ENCODE peak calls at places on chromosome 16, in five cellular contexts. One of them, this sample, is unnamed.

GRCh38 chr16:89602273-89602951 is 11.0 kb upstream of the DPEP1 start:
- DNase-seq in prostate gland: no peak
- DNase-seq in CD4-positive, alpha-beta memory T cell: peak; percentile 40
- DNase-seq in AG04450: peak; percentile 72
- DNase-seq in fibroblast of lung: peak; percentile 91
- DNase-seq in this sample: no peak

GRCh38 chr16:10339777-10340752 is 45.8 kb upstream of the ATF7IP2 start:
- DNase-seq in prostate gland: no peak
- DNase-seq in AG04450: no peak
- DNase-seq in fibroblast of lung: no peak
- DNase-seq in CD4-positive, alpha-beta memory T cell: no peak
- DNase-seq in this sample: no peak

GRCh38 chr16:55571191-55571897 is 4.9 kb downstream of the CAPNS2 start:
- DNase-seq in AG04450: no peak
- DNase-seq in CD4-positive, alpha-beta memory T cell: no peak
- DNase-seq in prostate gland: no peak
- DNase-seq in fibroblast of lung: no peak
- DNase-seq in this sample: no peak

GRCh38 chr16:58026705-58027340 is 1.3 kb downstream of the MMP15 start:
- DNase-seq in AG04450: no peak
- DNase-seq in prostate gland: no peak
- DNase-seq in CD4-positive, alpha-beta memory T cell: no peak
- DNase-seq in fibroblast of lung: no peak
- DNase-seq in this sample: no peak

GRCh38 chr16:1944612-1945199 is 1.7 kb upstream of the MSRB1 start:
- DNase-seq in prostate gland: no peak
- DNase-seq in fibroblast of lung: no peak
- DNase-seq in AG04450: no peak
- DNase-seq in CD4-positive, alpha-beta memory T cell: no peak
- DNase-seq in this sample: no peak

GRCh38 chr16:85902366-85903155 is 3.6 kb downstream of the IRF8 start:
- DNase-seq in AG04450: no peak
- DNase-seq in CD4-positive, alpha-beta memory T cell: peak; percentile 42
- DNase-seq in fibroblast of lung: no peak
- DNase-seq in prostate gland: no peak
- DNase-seq in this sample: no peak

GRCh38 chr16:66416136-66416535 is 11.0 kb upstream of the BEAN1 start:
- DNase-seq in prostate gland: no peak
- DNase-seq in CD4-positive, alpha-beta memory T cell: no peak
- DNase-seq in AG04450: no peak
- DNase-seq in fibroblast of lung: no peak
- DNase-seq in this sample: no peak

GRCh38 chr16:19102187-19102872 is 11.4 kb upstream of the ITPRIPL2 start:
- DNase-seq in CD4-positive, alpha-beta memory T cell: no peak
- DNase-seq in prostate gland: no peak
- DNase-seq in AG04450: no peak
- DNase-seq in fibroblast of lung: no peak
- DNase-seq in this sample: no peak

GRCh38 chr16:63289834-63290460 is 1253.7 kb upstream of the CDH8 start:
- DNase-seq in AG04450: no peak
- DNase-seq in prostate gland: no peak
- DNase-seq in CD4-positive, alpha-beta memory T cell: no peak
- DNase-seq in fibroblast of lung: peak; percentile 1
- DNase-seq in this sample: no peak

GRCh38 chr16:66516172-66516807 is 33.6 kb downstream of the TK2 start:
- DNase-seq in CD4-positive, alpha-beta memory T cell: no peak
- DNase-seq in AG04450: no peak
- DNase-seq in prostate gland: no peak
- DNase-seq in fibroblast of lung: peak; percentile 11
- DNase-seq in this sample: no peak

GRCh38 chr16:15052747-15053476 is 3.0 kb downstream of the NTAN1 start:
- DNase-seq in prostate gland: no peak
- DNase-seq in AG04450: no peak
- DNase-seq in fibroblast of lung: no peak
- DNase-seq in CD4-positive, alpha-beta memory T cell: no peak
- DNase-seq in this sample: no peak

GRCh38 chr16:49492896-49493620 is 119.5 kb downstream of the C16orf78 start:
- DNase-seq in CD4-positive, alpha-beta memory T cell: no peak
- DNase-seq in fibroblast of lung: no peak
- DNase-seq in prostate gland: no peak
- DNase-seq in AG04450: no peak
- DNase-seq in this sample: no peak

GRCh38 chr16:2771496-2772402 is 5.3 kb downstream of the ELOB start:
- DNase-seq in fibroblast of lung: no peak
- DNase-seq in AG04450: no peak
- DNase-seq in prostate gland: no peak
- DNase-seq in CD4-positive, alpha-beta memory T cell: no peak
- DNase-seq in this sample: no peak

GRCh38 chr16:84360170-84360569 is 8.2 kb upstream of the ATP2C2 start:
- DNase-seq in AG04450: no peak
- DNase-seq in fibroblast of lung: peak; percentile 60
- DNase-seq in prostate gland: no peak
- DNase-seq in CD4-positive, alpha-beta memory T cell: peak; percentile 33
- DNase-seq in this sample: no peak

GRCh38 chr16:29023279-29024278 is 38.7 kb downstream of the LAT start:
- DNase-seq in prostate gland: no peak
- DNase-seq in fibroblast of lung: peak; percentile 10
- DNase-seq in AG04450: no peak
- DNase-seq in CD4-positive, alpha-beta memory T cell: no peak
- DNase-seq in this sample: no peak

GRCh38 chr16:66650707-66651473 is 45.7 kb downstream of the CMTM4 start:
- DNase-seq in fibroblast of lung: peak; percentile 77
- DNase-seq in AG04450: peak; percentile 55
- DNase-seq in CD4-positive, alpha-beta memory T cell: peak; percentile 75
- DNase-seq in prostate gland: peak; percentile 76
- DNase-seq in this sample: peak; percentile 58

GRCh38 chr16:66152841-66153525 is 213.5 kb upstream of the CDH5 start:
- DNase-seq in fibroblast of lung: peak; percentile 93
- DNase-seq in CD4-positive, alpha-beta memory T cell: no peak
- DNase-seq in prostate gland: no peak
- DNase-seq in AG04450: peak; percentile 87
- DNase-seq in this sample: no peak

GRCh38 chr16:85984947-85985451 is 86.0 kb downstream of the IRF8 start:
- DNase-seq in AG04450: no peak
- DNase-seq in fibroblast of lung: no peak
- DNase-seq in CD4-positive, alpha-beta memory T cell: no peak
- DNase-seq in prostate gland: no peak
- DNase-seq in this sample: no peak

GRCh38 chr16:27795992-27796614 is 246.2 kb downstream of the KATNIP start:
- DNase-seq in AG04450: no peak
- DNase-seq in prostate gland: no peak
- DNase-seq in fibroblast of lung: peak; percentile 35
- DNase-seq in CD4-positive, alpha-beta memory T cell: no peak
- DNase-seq in this sample: no peak

GRCh38 chr16:2361129-2361528 is 20.6 kb upstream of the ABCA3 start:
- DNase-seq in fibroblast of lung: no peak
- DNase-seq in prostate gland: no peak
- DNase-seq in AG04450: no peak
- DNase-seq in CD4-positive, alpha-beta memory T cell: no peak
- DNase-seq in this sample: no peak

GRCh38 chr16:85521737-85522042 is 91.4 kb upstream of the GSE1 start:
- DNase-seq in CD4-positive, alpha-beta memory T cell: no peak
- DNase-seq in AG04450: no peak
- DNase-seq in fibroblast of lung: no peak
- DNase-seq in prostate gland: no peak
- DNase-seq in this sample: no peak

GRCh38 chr16:86227801-86228200 is 282.5 kb upstream of the FOXF1 start:
- DNase-seq in fibroblast of lung: peak; percentile 55
- DNase-seq in prostate gland: no peak
- DNase-seq in CD4-positive, alpha-beta memory T cell: no peak
- DNase-seq in AG04450: no peak
- DNase-seq in this sample: no peak

GRCh38 chr16:10309271-10309932 is 76.5 kb upstream of the ATF7IP2 start:
- DNase-seq in CD4-positive, alpha-beta memory T cell: no peak
- DNase-seq in AG04450: no peak
- DNase-seq in fibroblast of lung: no peak
- DNase-seq in prostate gland: no peak
- DNase-seq in this sample: no peak

GRCh38 chr16:69563605-69564580 is 1.9 kb upstream of the NFAT5 start:
- DNase-seq in prostate gland: no peak
- DNase-seq in CD4-positive, alpha-beta memory T cell: peak; percentile 49
- DNase-seq in AG04450: no peak
- DNase-seq in fibroblast of lung: peak; percentile 22
- DNase-seq in this sample: no peak

GRCh38 chr16:68200120-68200783 is 35.7 kb downstream of the ESRP2 start:
- DNase-seq in fibroblast of lung: peak; percentile 51
- DNase-seq in AG04450: no peak
- DNase-seq in CD4-positive, alpha-beta memory T cell: no peak
- DNase-seq in prostate gland: no peak
- DNase-seq in this sample: no peak

GRCh38 chr16:77480671-77481315 is 46.0 kb upstream of the ADAMTS18 start:
- DNase-seq in prostate gland: no peak
- DNase-seq in AG04450: no peak
- DNase-seq in fibroblast of lung: no peak
- DNase-seq in CD4-positive, alpha-beta memory T cell: no peak
- DNase-seq in this sample: no peak

GRCh38 chr16:54938351-54939346 is 8.0 kb downstream of the IRX5 start:
- DNase-seq in CD4-positive, alpha-beta memory T cell: no peak
- DNase-seq in prostate gland: peak; percentile 54
- DNase-seq in fibroblast of lung: peak; percentile 11
- DNase-seq in AG04450: no peak
- DNase-seq in this sample: no peak

GRCh38 chr16:89575247-89576172 is at the start of gene CPNE7:
- DNase-seq in prostate gland: no peak
- DNase-seq in CD4-positive, alpha-beta memory T cell: no peak
- DNase-seq in fibroblast of lung: no peak
- DNase-seq in AG04450: no peak
- DNase-seq in this sample: no peak

GRCh38 chr16:70779361-70779760 is 21.6 kb downstream of the VAC14 start:
- DNase-seq in AG04450: no peak
- DNase-seq in fibroblast of lung: no peak
- DNase-seq in prostate gland: no peak
- DNase-seq in CD4-positive, alpha-beta memory T cell: no peak
- DNase-seq in this sample: no peak

GRCh38 chr16:4212934-4213296 is 29.0 kb downstream of the SRL start:
- DNase-seq in AG04450: no peak
- DNase-seq in CD4-positive, alpha-beta memory T cell: no peak
- DNase-seq in fibroblast of lung: peak; percentile 67
- DNase-seq in prostate gland: no peak
- DNase-seq in this sample: peak; percentile 89
- H3K27me3 ChIP-seq in AG04450: no peaks in the 10 kb centered on the region
- H3K27me3 ChIP-seq in CD4-positive, alpha-beta memory T cell: no peaks in the 10 kb centered on the region
- H3K27me3 ChIP-seq in fibroblast of lung: no peaks in the 10 kb centered on the region
- H3K27me3 ChIP-seq in prostate gland: no peaks in the 10 kb centered on the region
- H3K27me3 ChIP-seq in this sample: no peaks in the 10 kb centered on the region

GRCh38 chr16:31456988-31457360 is 2.3 kb upstream of the ARMC5 start:
- DNase-seq in prostate gland: no peak
- DNase-seq in AG04450: no peak
- DNase-seq in CD4-positive, alpha-beta memory T cell: no peak
- DNase-seq in fibroblast of lung: no peak
- DNase-seq in this sample: no peak
- H3K4me3 ChIP-seq in prostate gland: no peak overlapping the region
- H3K4me3 ChIP-seq in AG04450: peak overlapping the region; percentile 87
- H3K4me3 ChIP-seq in CD4-positive, alpha-beta memory T cell: no peak overlapping the region
- H3K4me3 ChIP-seq in fibroblast of lung: no peak overlapping the region
- H3K4me3 ChIP-seq in this sample: peak overlapping the region; percentile 87

GRCh38 chr16:11793840-11794239 is 3.2 kb downstream of the ZC3H7A start:
- DNase-seq in AG04450: no peak
- DNase-seq in CD4-positive, alpha-beta memory T cell: no peak
- DNase-seq in prostate gland: no peak
- DNase-seq in fibroblast of lung: no peak
- DNase-seq in this sample: no peak
- H3K27ac ChIP-seq in AG04450: no peak overlapping the region
- H3K27ac ChIP-seq in CD4-positive, alpha-beta memory T cell: peak overlapping the region; percentile 95
- H3K27ac ChIP-seq in prostate gland: peak overlapping the region; percentile 69
- H3K27ac ChIP-seq in fibroblast of lung: no peak overlapping the region
- H3K27ac ChIP-seq in this sample: peak overlapping the region; percentile 99

DNA sequence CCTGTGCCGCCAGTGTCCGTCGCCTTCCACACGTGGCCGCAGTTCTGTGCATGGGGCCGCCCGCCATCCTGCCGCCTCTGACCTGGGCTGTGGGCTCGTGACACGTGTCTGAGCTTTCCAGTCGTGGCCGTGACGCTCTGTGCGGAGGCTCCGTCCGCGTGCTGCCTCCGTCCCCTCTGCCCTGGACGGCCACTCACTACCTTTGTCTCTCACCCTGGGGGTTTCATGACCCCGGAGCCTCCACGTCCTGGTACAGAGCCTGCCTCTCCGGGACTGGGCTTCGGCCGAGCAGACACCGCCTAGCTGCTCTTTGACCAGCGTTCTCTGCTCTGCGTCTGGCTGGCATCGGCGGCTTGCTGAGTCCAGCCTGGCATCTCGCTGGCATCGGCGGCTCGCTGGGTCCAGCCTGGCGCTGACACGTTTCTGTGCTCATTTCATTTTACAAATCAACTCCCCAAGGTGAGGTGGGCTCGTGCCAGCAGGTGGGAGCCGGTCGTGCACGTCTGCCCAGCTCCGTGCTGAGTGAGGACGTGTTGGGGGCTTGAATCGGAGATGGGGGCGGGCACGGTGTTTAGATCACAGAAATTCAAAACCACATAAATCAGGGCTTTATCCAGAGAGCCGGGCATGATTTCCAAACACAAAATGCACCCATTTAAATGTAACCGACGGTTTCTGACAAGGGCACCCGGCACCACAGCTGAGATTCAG is 44.3 kb upstream of the GNG13 start:
- DNase-seq in AG04450: no peak
- DNase-seq in CD4-positive, alpha-beta memory T cell: no peak
- DNase-seq in fibroblast of lung: no peak
- DNase-seq in prostate gland: no peak
- DNase-seq in this sample: no peak
- H3K27me3 ChIP-seq in AG04450: no peaks in the 10 kb centered on the region
- H3K27me3 ChIP-seq in CD4-positive, alpha-beta memory T cell: no peaks in the 10 kb centered on the region
- H3K27me3 ChIP-seq in fibroblast of lung: no peaks in the 10 kb centered on the region
- H3K27me3 ChIP-seq in prostate gland: no peaks in the 10 kb centered on the region
- H3K27me3 ChIP-seq in this sample: peaks cover 10% of the 10 kb centered on the region

GRCh38 chr16:25052161-25052511 is 37.0 kb upstream of the ARHGAP17 start:
- DNase-seq in fibroblast of lung: no peak
- DNase-seq in AG04450: no peak
- DNase-seq in CD4-positive, alpha-beta memory T cell: no peak
- DNase-seq in prostate gland: no peak
- DNase-seq in this sample: no peak
- H3K4me3 ChIP-seq in fibroblast of lung: no peak overlapping the region
- H3K4me3 ChIP-seq in AG04450: no peak overlapping the region
- H3K4me3 ChIP-seq in CD4-positive, alpha-beta memory T cell: peak overlapping the region; percentile 4
- H3K4me3 ChIP-seq in prostate gland: no peak overlapping the region
- H3K4me3 ChIP-seq in this sample: peak overlapping the region; percentile 29

DNA sequence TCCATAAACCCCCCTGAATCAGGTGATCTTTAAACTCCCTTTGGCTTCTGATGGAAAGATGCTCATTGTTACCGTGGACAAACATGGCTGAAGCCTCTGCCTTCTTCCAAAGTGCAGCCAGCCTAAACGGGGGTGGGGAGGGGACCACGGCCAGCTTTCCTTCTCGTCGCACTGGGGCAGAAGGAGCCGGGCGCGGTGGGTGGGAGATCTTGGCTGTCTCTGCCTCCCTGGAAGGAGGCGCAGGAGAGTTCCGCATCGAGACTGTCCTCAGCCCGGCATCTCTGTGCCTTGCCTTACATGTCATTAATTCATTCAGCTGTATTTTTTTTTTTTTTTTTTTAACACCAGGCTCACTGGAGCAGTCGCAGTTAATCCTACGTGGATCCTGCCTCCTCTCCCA is 163.3 kb upstream of the PLCG2 start:
- DNase-seq in fibroblast of lung: no peak
- DNase-seq in prostate gland: no peak
- DNase-seq in CD4-positive, alpha-beta memory T cell: no peak
- DNase-seq in AG04450: no peak
- DNase-seq in this sample: no peak
- H3K27ac ChIP-seq in fibroblast of lung: no peak overlapping the region
- H3K27ac ChIP-seq in prostate gland: peak overlapping the region; percentile 39
- H3K27ac ChIP-seq in CD4-positive, alpha-beta memory T cell: peak overlapping the region; percentile 75
- H3K27ac ChIP-seq in AG04450: no peak overlapping the region
- H3K27ac ChIP-seq in this sample: no peak overlapping the region